ENCODE peak calls at places on chromosomes 13 and 19, in seven cellular contexts. S, D, C, L, N, Q and U are unnamed samples.

GRCh38 chr19:10505583-10506229 is 2.5 kb upstream of the KEAP1 start:
- DNase-seq in S (peak; percentile 65), D (peak; percentile 80), C (peak; percentile 66), L (peak; percentile 49), N (no peak), Q (peak; percentile 66), U (peak; percentile 52)

GRCh38 chr19:13729859-13730258 is 34.5 kb upstream of the MRI1 start:
- DNase-seq in S (no peak), D (no peak), C (no peak), L (no peak), N (no peak), Q (no peak), U (no peak)

GRCh38 chr19:1942934-1943555 is 2.1 kb downstream of the CSNK1G2 start:
- DNase-seq in S (no peak), D (no peak), C (no peak), L (no peak), N (no peak), Q (no peak), U (no peak)

GRCh38 chr19:33800012-33800680 is 3.5 kb downstream of the KCTD15 start:
- DNase-seq in S (no peak), D (no peak), C (no peak), L (no peak), N (no peak), Q (no peak), U (no peak)

GRCh38 chr13:41637578-41637977 is 180.2 kb downstream of the RGCC start:
- DNase-seq in S (no peak), D (no peak), C (no peak), L (no peak), N (no peak), Q (no peak), U (no peak)

GRCh38 chr13:98144501-98145350 is 1.8 kb downstream of the FARP1 start:
- DNase-seq in S (peak; percentile 29), D (peak; percentile 23), C (peak; percentile 42), L (no peak), N (no peak), Q (no peak), U (peak; percentile 21)

GRCh38 chr13:73521291-73521626 is 462.5 kb downstream of the KLF5 start:
- DNase-seq in S (no peak), D (no peak), C (no peak), L (no peak), N (no peak), Q (no peak), U (no peak)

GRCh38 chr13:95267662-95268369 is 33.4 kb downstream of the ABCC4 start:
- DNase-seq in S (peak; percentile 50), D (no peak), C (peak; percentile 83), L (no peak), N (no peak), Q (no peak), U (no peak)

GRCh38 chr13:61039302-61039701 is 376.3 kb downstream of the PCDH20 start:
- DNase-seq in S (no peak), D (no peak), C (no peak), L (no peak), N (no peak), Q (no peak), U (no peak)

GRCh38 chr19:30153326-30154210 is 211.5 kb downstream of the URI1 start:
- DNase-seq in S (no peak), D (no peak), C (no peak), L (no peak), N (no peak), Q (no peak), U (no peak)

GRCh38 chr13:26663801-26664200 is 96.8 kb downstream of the GPR12 start:
- DNase-seq in S (no peak), D (no peak), C (no peak), L (no peak), N (peak; percentile 22), Q (peak; percentile 62), U (peak; percentile 66)

GRCh38 chr13:31050486-31051400 is 111.0 kb downstream of the HSPH1 start:
- DNase-seq in S (no peak), D (no peak), C (peak; percentile 54), L (no peak), N (no peak), Q (no peak), U (no peak)

GRCh38 chr13:111636271-111636670 is 315.8 kb downstream of the TEX29 start:
- DNase-seq in S (no peak), D (no peak), C (no peak), L (no peak), N (no peak), Q (no peak), U (no peak)